ENCODE peak calls at places on chromosome 13, in nine cellular contexts. W, I, E, S, P, U, O, H and C are unnamed samples.

GRCh38 chr13:20193142-20193923 is 595 bp upstream of the GJB2 start:
- DNase-seq in E (no peak), H (no peak), W (no peak), I (peak), S (no peak), O (no peak), U (no peak), P (no peak), C (no peak)

GRCh38 chr13:30107536-30108136 is 199.7 kb downstream of the KATNAL1 start:
- DNase-seq in O (peak), H (no peak), I (no peak), S (no peak), U (no peak), W (no peak), E (no peak), P (no peak), C (no peak)

GRCh38 chr13:71695662-71696061 is 171.3 kb downstream of the DACH1 start:
- DNase-seq in P (no peak), W (no peak), S (no peak), O (no peak), I (no peak), E (no peak), H (no peak), U (no peak), C (no peak)

GRCh38 chr13:80379245-80379644 is 38.3 kb upstream of the SPRY2 start:
- DNase-seq in W (no peak), S (no peak), H (no peak), P (no peak), I (peak), U (no peak), E (no peak), O (peak), C (no peak)

GRCh38 chr13:100560498-100561215 is 27.9 kb downstream of the GGACT start:
- DNase-seq in I (no peak), W (no peak), U (no peak), S (no peak), P (no peak), E (no peak), O (no peak), H (no peak), C (no peak)

GRCh38 chr13:30113983-30114491 is 193.3 kb downstream of the KATNAL1 start:
- DNase-seq in U (no peak), P (no peak), E (peak), H (no peak), W (no peak), O (no peak), S (no peak), I (no peak), C (no peak)

GRCh38 chr13:113398963-113399754 is 35.2 kb upstream of the GRTP1 start:
- DNase-seq in S (no peak), O (no peak), U (peak), W (peak), E (no peak), H (no peak), I (peak), P (no peak), C (no peak)

GRCh38 chr13:71867101-71867814 is at the start of gene DACH1:
- DNase-seq in P (no peak), S (peak), I (peak), H (peak), W (peak), U (peak), O (peak), E (peak), C (no peak)

GRCh38 chr13:99859178-99860177 is 112.1 kb downstream of the ZIC5 start:
- DNase-seq in I (peak), U (no peak), P (no peak), H (no peak), E (peak), S (no peak), W (no peak), O (no peak), C (no peak)

GRCh38 chr13:110911880-110912279 is 3.0 kb downstream of the ANKRD10 start:
- DNase-seq in O (no peak), P (no peak), U (no peak), E (no peak), S (no peak), W (no peak), H (no peak), I (no peak), C (no peak)

GRCh38 chr13:51202477-51203046 is 19.6 kb upstream of the FAM124A start:
- DNase-seq in S (no peak), O (no peak), U (no peak), H (no peak), I (no peak), E (no peak), P (no peak), W (no peak), C (no peak)

GRCh38 chr13:27953671-27954405 is 15.3 kb downstream of the CDX2 start:
- DNase-seq in O (peak), W (peak), H (peak), E (peak), P (peak), U (peak), I (peak), S (peak), C (peak)

GRCh38 chr13:75437582-75438318 is 44.2 kb downstream of the TBC1D4 start:
- DNase-seq in S (no peak), I (peak), W (no peak), O (peak), P (no peak), U (no peak), E (no peak), H (no peak), C (no peak)

GRCh38 chr13:29484236-29484635 is 111.3 kb downstream of the SLC7A1 start:
- DNase-seq in I (peak), S (no peak), U (no peak), W (peak), P (no peak), O (no peak), H (no peak), E (no peak), C (no peak)

GRCh38 chr13:29548722-29549446 is 46.6 kb downstream of the SLC7A1 start:
- DNase-seq in I (peak), P (no peak), H (peak), S (no peak), U (no peak), E (peak), W (no peak), O (no peak), C (no peak)

GRCh38 chr13:28641600-28641926 is 17.4 kb upstream of the POMP start:
- DNase-seq in E (no peak), P (no peak), H (no peak), I (no peak), O (no peak), U (no peak), W (no peak), S (no peak), C (no peak)

GRCh38 chr13:103371271-103371670 is 305.1 kb upstream of the SLC10A2 start:
- DNase-seq in O (peak), H (no peak), I (no peak), E (no peak), S (no peak), P (no peak), U (no peak), W (no peak), C (no peak)

GRCh38 chr13:41562083-41562482 is 104.7 kb downstream of the RGCC start:
- DNase-seq in S (peak), U (peak), O (peak), I (peak), P (peak), W (no peak), E (peak), H (no peak), C (no peak)

GRCh38 chr13:110268576-110269185 is 38.3 kb downstream of the COL4A1 start:
- DNase-seq in E (no peak), P (no peak), O (no peak), H (no peak), W (peak), I (no peak), S (no peak), U (no peak), C (no peak)

GRCh38 chr13:106156468-106156867 is 379.0 kb downstream of the EFNB2 start:
- DNase-seq in E (no peak), I (no peak), S (no peak), O (peak), W (peak), P (peak), U (no peak), H (no peak), C (no peak)

GRCh38 chr13:45621950-45622349 is 6.4 kb upstream of the ERICH6B start:
- DNase-seq in P (no peak), U (no peak), I (no peak), W (no peak), E (no peak), H (no peak), O (no peak), S (no peak), C (no peak)

GRCh38 chr13:24005711-24006281 is 108.5 kb upstream of the C1QTNF9B start:
- DNase-seq in P (no peak), S (no peak), W (no peak), O (no peak), E (no peak), H (no peak), U (no peak), I (no peak), C (no peak)

GRCh38 chr13:41985788-41986508 is 25.0 kb upstream of the VWA8 start:
- DNase-seq in O (peak), U (no peak), E (no peak), S (no peak), W (no peak), P (no peak), H (no peak), I (peak), C (no peak)

GRCh38 chr13:50485979-50486935 is 357.2 kb downstream of the DLEU7 start:
- DNase-seq in E (no peak), O (peak), W (no peak), H (no peak), S (no peak), P (no peak), U (no peak), I (peak), C (no peak)

GRCh38 chr13:85798999-85799646 is at the start of gene SLITRK6:
- DNase-seq in E (peak), O (peak), I (peak), P (peak), H (no peak), W (no peak), U (no peak), S (no peak), C (no peak)

GRCh38 chr13:46149272-46150133 is 32.5 kb downstream of the LCP1 start:
- DNase-seq in I (peak), W (no peak), H (no peak), P (no peak), O (no peak), E (no peak), S (no peak), U (no peak), C (no peak)

GRCh38 chr13:49560270-49561063 is 24.9 kb downstream of the RCBTB1 start:
- DNase-seq in S (no peak), U (no peak), E (no peak), O (peak), P (peak), I (peak), W (no peak), H (peak), C (no peak)

GRCh38 chr13:46122304-46122703 is 17.5 kb upstream of the CPB2 start:
- DNase-seq in P (no peak), I (no peak), U (no peak), S (no peak), E (no peak), W (no peak), H (no peak), O (no peak), C (no peak)

GRCh38 chr13:110841846-110842245 is 73.0 kb downstream of the ANKRD10 start:
- DNase-seq in W (no peak), P (no peak), I (no peak), H (no peak), U (no peak), S (no peak), E (no peak), O (no peak), C (no peak)

GRCh38 chr13:29758591-29759114 is 91.8 kb downstream of the UBL3 start:
- DNase-seq in S (no peak), I (no peak), P (no peak), U (no peak), E (peak), H (peak), O (no peak), W (peak), C (no peak)

GRCh38 chr13:19179916-19180315 is 1.7 kb downstream of the TUBA3C start:
- DNase-seq in W (no peak), U (no peak), S (no peak), O (no peak), H (no peak), I (no peak), E (no peak), P (no peak), C (no peak)

GRCh38 chr13:72651196-72651595 is 76.2 kb downstream of the MZT1 start:
- DNase-seq in P (no peak), H (no peak), S (no peak), I (peak), W (no peak), E (no peak), O (peak), U (no peak), C (no peak)

GRCh38 chr13:33213024-33213795 is 72.3 kb downstream of the STARD13 start:
- DNase-seq in E (no peak), U (no peak), P (no peak), W (no peak), O (no peak), H (no peak), S (no peak), I (no peak), C (no peak)

GRCh38 chr13:46403851-46404731 is 17.0 kb upstream of the RUBCNL start:
- DNase-seq in I (peak), O (no peak), S (no peak), P (no peak), H (no peak), W (no peak), U (no peak), E (no peak), C (no peak)

GRCh38 chr13:49218493-49219051 is 1.6 kb upstream of the MLNR start:
- DNase-seq in O (peak), I (no peak), W (no peak), P (no peak), E (no peak), S (no peak), H (no peak), U (no peak), C (no peak)

GRCh38 chr13:21639604-21640003 is 31.3 kb upstream of the FGF9 start:
- DNase-seq in S (no peak), H (no peak), W (no peak), U (no peak), E (no peak), P (no peak), I (no peak), O (no peak), C (no peak)

GRCh38 chr13:88153353-88153752 is 482.2 kb downstream of the SLITRK5 start:
- DNase-seq in H (no peak), I (no peak), W (no peak), E (no peak), P (no peak), S (no peak), U (no peak), O (no peak), C (no peak)

GRCh38 chr13:76980075-76980718 is 11.7 kb upstream of the CLN5 start:
- DNase-seq in H (peak), S (peak), W (peak), I (peak), U (peak), E (peak), O (peak), P (peak), C (peak)

GRCh38 chr13:41308241-41308640 is 2.8 kb upstream of the NAA16 start:
- DNase-seq in I (no peak), E (no peak), W (no peak), U (no peak), H (no peak), O (no peak), S (no peak), P (no peak), C (no peak)

GRCh38 chr13:57716295-57716694 is 84.8 kb downstream of the PCDH17 start:
- DNase-seq in H (no peak), O (no peak), I (no peak), E (no peak), W (no peak), P (no peak), U (no peak), S (no peak), C (no peak)
- TF ChIP-seq CTCF in H (no peak), O (no peak), I (peak), E (no peak), W (no peak), P (no peak), U (peak), S (no peak), C (no peak)

GRCh38 chr13:78649997-78650724 is 8.8 kb downstream of the OBI1 start:
- DNase-seq in E (no peak), H (no peak), O (no peak), U (no peak), W (no peak), I (no peak), S (no peak), P (no peak), C (no peak)
- H3K27ac ChIP-seq in E (no peak), H (no peak), O (no peak), U (no peak), W (no peak), I (no peak), S (no peak), P (no peak), C (no peak)

GRCh38 chr13:97977376-97977705 is 23.9 kb downstream of the IPO5 start:
- DNase-seq in H (no peak), S (no peak), U (no peak), P (no peak), O (peak), E (no peak), W (no peak), I (no peak), C (no peak)
- TF ChIP-seq CTCF in H (no peak), S (no peak), U (no peak), P (no peak), O (no peak), E (no peak), W (no peak), I (no peak), C (no peak)

GRCh38 chr13:43136940-43137574 is 113.7 kb downstream of the DNAJC15 start:
- DNase-seq in H (no peak), I (no peak), E (no peak), P (no peak), O (no peak), W (no peak), U (no peak), S (no peak), C (no peak)
- H3K27ac ChIP-seq in H (no peak), I (no peak), E (no peak), P (no peak), O (no peak), W (no peak), U (no peak), S (no peak), C (no peak)